ENCODE peak calls at places on chromosomes 16 and 17, in four cellular contexts. S is HepG2, Y is GM12878, E is H1. A is an unnamed sample.

GRCh38 chr17:69954241-69954933 is 120.6 kb upstream of the KCNJ16 start:
- DNase-seq in S (no peak), Y (no peak), E (no peak), A (no peak)

GRCh38 chr16:4572715-4573114 is 16.6 kb downstream of the C16orf96 start:
- DNase-seq in S (no peak), Y (no peak), E (no peak), A (no peak)

GRCh38 chr17:15893333-15894024 is 51.5 kb upstream of the ADORA2B start:
- DNase-seq in S (no peak), Y (no peak), E (no peak), A (no peak)

GRCh38 chr16:57265850-57266530 is 18.5 kb downstream of the PLLP start:
- DNase-seq in S (no peak), Y (no peak), E (no peak), A (no peak)

GRCh38 chr16:106623-107324 is 28.7 kb downstream of the MPG start:
- DNase-seq in S (peak), Y (no peak), E (peak), A (peak)

GRCh38 chr17:31678431-31678830 is 180.6 kb downstream of the COPRS start:
- DNase-seq in S (no peak), Y (no peak), E (no peak), A (no peak)

GRCh38 chr16:440627-441026 is 15.2 kb downstream of the RAB11FIP3 start:
- DNase-seq in S (no peak), Y (no peak), E (no peak), A (no peak)

GRCh38 chr17:79945591-79946255 is 89.9 kb downstream of the TBC1D16 start:
- DNase-seq in S (no peak), Y (no peak), E (no peak), A (no peak)

GRCh38 chr16:4787068-4787467 is 1.1 kb downstream of the SEPTIN12 start:
- DNase-seq in S (no peak), Y (no peak), E (peak), A (no peak)

GRCh38 chr17:7858487-7858832 is 657 bp downstream of the CYB5D1 start:
- DNase-seq in S (peak), Y (no peak), E (no peak), A (no peak)

GRCh38 chr16:4409081-4409932 is 7.1 kb downstream of the CORO7 start:
- DNase-seq in S (no peak), Y (no peak), E (peak), A (no peak)

GRCh38 chr17:14918540-14918939 is 346.6 kb downstream of the PMP22 start:
- DNase-seq in S (no peak), Y (no peak), E (no peak), A (no peak)

GRCh38 chr17:78774956-78775571 is 7.0 kb downstream of the CYTH1 start:
- DNase-seq in S (no peak), Y (no peak), E (no peak), A (no peak)

GRCh38 chr16:27556471-27556870 is 6.5 kb downstream of the KATNIP start:
- DNase-seq in S (no peak), Y (no peak), E (no peak), A (no peak)

GRCh38 chr17:29546085-29546484 is 20.8 kb downstream of the ABHD15 start:
- DNase-seq in S (no peak), Y (no peak), E (no peak), A (no peak)

GRCh38 chr17:27456681-27457404 is 595 bp downstream of the KSR1 start:
- DNase-seq in S (no peak), Y (no peak), E (no peak), A (no peak)

GRCh38 chr17:15966879-15967248 is 21.9 kb downstream of the ADORA2B start:
- DNase-seq in S (peak), Y (no peak), E (peak), A (no peak)

GRCh38 chr17:62859146-62859545 is 51.0 kb upstream of the MARCHF10 start:
- DNase-seq in S (no peak), Y (no peak), E (peak), A (no peak)

GRCh38 chr17:74512624-74513084 is 18.6 kb downstream of the CD300LB start:
- DNase-seq in S (no peak), Y (peak), E (no peak), A (no peak)

GRCh38 chr17:33049781-33050414 is 58.3 kb downstream of the SPACA3 start:
- DNase-seq in S (peak), Y (no peak), E (peak), A (peak)

GRCh38 chr17:28473542-28473941 is at the start of gene SLC13A2:
- DNase-seq in S (no peak), Y (no peak), E (no peak), A (no peak)

GRCh38 chr16:58513874-58514273 is 1.4 kb upstream of the SETD6 start:
- DNase-seq in S (peak), Y (no peak), E (no peak), A (no peak)

GRCh38 chr16:80614908-80615696 is 74.3 kb downstream of the DYNLRB2 start:
- DNase-seq in S (no peak), Y (no peak), E (peak), A (peak)

GRCh38 chr16:10654592-10655414 is 39.9 kb downstream of the TEKT5 start:
- DNase-seq in S (no peak), Y (no peak), E (no peak), A (no peak)

GRCh38 chr17:61794792-61795191 is 68.5 kb downstream of the BRIP1 start:
- DNase-seq in S (no peak), Y (no peak), E (no peak), A (no peak)

GRCh38 chr16:1631230-1631629 is 19.1 kb downstream of the CRAMP1 start:
- DNase-seq in S (no peak), Y (no peak), E (no peak), A (no peak)

GRCh38 chr17:59601130-59601529 is 18.6 kb upstream of the CLTC start:
- DNase-seq in S (no peak), Y (no peak), E (no peak), A (no peak)

GRCh38 chr16:3670711-3671110 is 16.2 kb downstream of the DNASE1 start:
- DNase-seq in S (no peak), Y (no peak), E (no peak), A (no peak)

GRCh38 chr17:82520041-82520910 is 744 bp downstream of the FOXK2 start:
- DNase-seq in S (no peak), Y (no peak), E (peak), A (no peak)

GRCh38 chr17:3569534-3570137 is 12.0 kb upstream of the TRPV3 start:
- DNase-seq in S (no peak), Y (no peak), E (no peak), A (no peak)
- TF ChIP-seq ZNF274 in S (no peak), Y (no peak), E (no peak), A (no peak)

GRCh38 chr16:50509521-50510341 is 38.5 kb upstream of the NKD1 start:
- DNase-seq in S (peak), Y (no peak), E (peak), A (peak)
- TF ChIP-seq JUND in S (no peak), Y (no peak), E (no peak), A (no peak)

DNA sequence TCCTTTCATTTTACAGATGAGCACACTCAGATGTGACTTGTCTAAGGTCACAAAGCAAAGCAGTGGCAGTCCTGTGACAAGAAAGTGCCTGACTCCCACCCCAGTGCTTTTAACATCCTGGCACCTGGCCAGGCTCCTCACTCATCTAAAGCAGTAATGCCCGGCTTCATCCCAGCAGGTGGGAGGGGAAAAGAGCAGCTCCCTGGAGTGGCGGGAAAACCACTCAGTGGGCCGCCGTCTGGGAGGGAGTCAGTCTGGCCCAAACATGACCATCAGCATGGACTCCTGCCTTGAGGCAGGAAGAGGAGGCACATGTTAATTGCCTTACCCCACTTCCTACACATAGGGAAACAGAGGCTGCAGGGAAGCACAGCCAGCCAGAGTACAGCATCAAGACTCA is 2.6 kb downstream of the PCGF2 start:
- DNase-seq in S (peak), Y (no peak), E (no peak), A (no peak)
- TF ChIP-seq SRF in S (no peak), Y (no peak), E (no peak), A (no peak)

GRCh38 chr16:9226924-9227323 is 135.5 kb downstream of the HAPSTR1 start:
- DNase-seq in S (no peak), Y (no peak), E (no peak), A (no peak)

GRCh38 chr16:9235837-9236236 is 144.4 kb downstream of the HAPSTR1 start:
- DNase-seq in S (no peak), Y (no peak), E (no peak), A (no peak)

GRCh38 chr16:9236319-9236718 is 144.9 kb downstream of the HAPSTR1 start:
- DNase-seq in S (no peak), Y (no peak), E (no peak), A (no peak)

GRCh38 chr16:9232102-9232501 is 140.7 kb downstream of the HAPSTR1 start:
- DNase-seq in S (no peak), Y (no peak), E (no peak), A (no peak)
- TF ChIP-seq ZNF274 in S (no peak), Y (no peak), E (no peak), A (no peak)

GRCh38 chr17:58121925-58122324 is 26.3 kb upstream of the OR4D1 start:
- DNase-seq in S (peak), Y (no peak), E (no peak), A (peak)

DNA sequence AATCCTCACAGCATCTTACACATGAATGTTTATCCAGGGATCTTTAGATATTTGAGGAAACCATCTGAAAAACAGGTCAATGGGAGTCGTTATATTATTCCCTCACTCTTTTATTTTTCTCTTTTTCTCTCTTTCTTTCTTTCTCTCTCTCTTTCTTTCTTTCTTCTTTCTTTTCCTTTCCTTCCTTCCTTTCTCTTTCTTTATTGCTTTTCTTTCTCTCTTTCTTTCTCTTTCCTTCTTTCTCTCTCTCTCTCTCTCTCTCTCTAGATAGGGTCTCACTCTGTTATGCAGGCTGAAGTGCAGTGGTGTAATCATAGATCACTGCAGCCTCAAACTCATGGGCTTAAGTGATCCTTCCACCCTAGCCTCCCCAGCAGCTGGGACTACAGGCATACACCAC is 20.3 kb upstream of the OR4D1 start:
- DNase-seq in S (no peak), Y (no peak), E (no peak), A (no peak)
- TF ChIP-seq JUND in S (no peak), Y (no peak), E (no peak), A (no peak)

A was measured in HCT116.